ENCODE peak calls at places on chromosomes 16 and 17, in six cellular contexts. E is Calu3, O is H54, Y is nucleus accumbens, C is NCI-H1694, Q is T-helper 9 cell. H is an unnamed sample.

GRCh38 chr16:52366997-52367396 is 179.9 kb downstream of the TOX3 start:
- DNase-seq in C (no peak), O (no peak), Y (no peak), E (no peak), Q (no peak), H (no peak)

GRCh38 chr16:47715442-47716054 is 254.4 kb downstream of the PHKB start:
- DNase-seq in Y (no peak), Q (no peak), E (no peak), O (no peak), C (no peak), H (no peak)

GRCh38 chr17:48970865-48971687 is 2.7 kb upstream of the GIP start:
- DNase-seq in E (no peak), Y (no peak), O (no peak), C (no peak), Q (no peak), H (no peak)

GRCh38 chr16:26649646-26650045 is 417.1 kb upstream of the C16orf82 start:
- DNase-seq in O (no peak), Q (no peak), C (no peak), E (no peak), Y (no peak), H (no peak)

GRCh38 chr17:73292031-73292531 is 19.7 kb downstream of the CDC42EP4 start:
- DNase-seq in E (peak; percentile 58), Y (no peak), O (peak; percentile 69), C (no peak), Q (no peak), H (no peak)

GRCh38 chr17:11404877-11405276 is 163.9 kb downstream of the SHISA6 start:
- DNase-seq in O (no peak), Y (no peak), C (no peak), Q (no peak), E (no peak), H (no peak)

GRCh38 chr17:16977932-16978331 is 6.0 kb upstream of the TNFRSF13B start:
- DNase-seq in E (no peak), C (no peak), Q (no peak), Y (no peak), O (no peak), H (no peak)

GRCh38 chr16:2912330-2913199 is 834 bp downstream of the FLYWCH1 start:
- DNase-seq in Y (no peak), C (no peak), O (no peak), E (peak; percentile 21), Q (peak; percentile 23), H (no peak)

GRCh38 chr16:4976079-4976478 is 17.9 kb downstream of the SEC14L5 start:
- DNase-seq in E (no peak), O (no peak), Y (no peak), Q (no peak), C (no peak), H (no peak)